ENCODE peak calls at places on chromosomes 3 and 15, in six cellular contexts. One of them, this sample, is unnamed. For H3K4me1, the result is how much of the 10 kb centered on the place peaks cover.

GRCh38 chr3:55571913-55572312 is 84.8 kb upstream of the WNT5A start:
- DNase-seq in heart left ventricle: peak
- DNase-seq in gastrocnemius medialis: peak
- DNase-seq in right lobe of liver: no peak
- DNase-seq in sigmoid colon: peak
- DNase-seq in Peyer's patch: no peak
- DNase-seq in this sample: peak

GRCh38 chr3:61829301-61830110 is 268.1 kb downstream of the PTPRG start:
- DNase-seq in heart left ventricle: no peak
- DNase-seq in gastrocnemius medialis: no peak
- DNase-seq in right lobe of liver: no peak
- DNase-seq in sigmoid colon: no peak
- DNase-seq in Peyer's patch: no peak
- DNase-seq in this sample: no peak

GRCh38 chr15:90584841-90585240 is 55.1 kb downstream of the CRTC3 start:
- DNase-seq in heart left ventricle: no peak
- DNase-seq in gastrocnemius medialis: no peak
- DNase-seq in right lobe of liver: no peak
- DNase-seq in sigmoid colon: no peak
- DNase-seq in Peyer's patch: no peak
- DNase-seq in this sample: no peak

GRCh38 chr3:126102530-126102951 is 18.6 kb upstream of the SLC41A3 start:
- DNase-seq in heart left ventricle: no peak
- DNase-seq in gastrocnemius medialis: peak
- DNase-seq in right lobe of liver: no peak
- DNase-seq in sigmoid colon: peak
- DNase-seq in Peyer's patch: no peak
- DNase-seq in this sample: no peak

GRCh38 chr15:90866161-90866715 is 2.1 kb upstream of the FURIN start:
- DNase-seq in heart left ventricle: no peak
- DNase-seq in gastrocnemius medialis: no peak
- DNase-seq in right lobe of liver: no peak
- DNase-seq in sigmoid colon: no peak
- DNase-seq in Peyer's patch: no peak
- DNase-seq in this sample: peak

GRCh38 chr3:70982700-70983140 is 600.8 kb downstream of the FOXP1 start:
- DNase-seq in heart left ventricle: peak
- DNase-seq in gastrocnemius medialis: peak
- DNase-seq in right lobe of liver: no peak
- DNase-seq in sigmoid colon: peak
- DNase-seq in Peyer's patch: no peak
- DNase-seq in this sample: peak

GRCh38 chr3:24480497-24480896 is 14.2 kb downstream of the THRB start:
- DNase-seq in heart left ventricle: no peak
- DNase-seq in gastrocnemius medialis: no peak
- DNase-seq in right lobe of liver: no peak
- DNase-seq in sigmoid colon: no peak
- DNase-seq in Peyer's patch: no peak
- DNase-seq in this sample: no peak

GRCh38 chr3:172516318-172517214 is 6.7 kb downstream of the TNFSF10 start:
- DNase-seq in heart left ventricle: peak
- DNase-seq in gastrocnemius medialis: peak
- DNase-seq in right lobe of liver: peak
- DNase-seq in sigmoid colon: peak
- DNase-seq in Peyer's patch: peak
- DNase-seq in this sample: peak

GRCh38 chr3:42961633-42962032 is 17.5 kb upstream of the GASK1A start:
- DNase-seq in heart left ventricle: peak
- DNase-seq in gastrocnemius medialis: no peak
- DNase-seq in right lobe of liver: no peak
- DNase-seq in sigmoid colon: no peak
- DNase-seq in Peyer's patch: no peak
- DNase-seq in this sample: peak

GRCh38 chr15:32033186-32033890 is 3.0 kb downstream of the CHRNA7 start:
- DNase-seq in heart left ventricle: no peak
- DNase-seq in gastrocnemius medialis: no peak
- DNase-seq in right lobe of liver: no peak
- DNase-seq in sigmoid colon: no peak
- DNase-seq in Peyer's patch: no peak
- DNase-seq in this sample: no peak

GRCh38 chr3:25099662-25100061 is 328.4 kb upstream of the RARB start:
- DNase-seq in heart left ventricle: peak
- DNase-seq in gastrocnemius medialis: no peak
- DNase-seq in right lobe of liver: no peak
- DNase-seq in sigmoid colon: no peak
- DNase-seq in Peyer's patch: no peak
- DNase-seq in this sample: no peak

GRCh38 chr3:187212705-187213104 is 15.4 kb downstream of the RTP1 start:
- DNase-seq in heart left ventricle: no peak
- DNase-seq in gastrocnemius medialis: no peak
- DNase-seq in right lobe of liver: no peak
- DNase-seq in sigmoid colon: no peak
- DNase-seq in Peyer's patch: no peak
- DNase-seq in this sample: no peak

GRCh38 chr3:170414202-170414663 is 4.4 kb upstream of the CLDN11 start:
- DNase-seq in heart left ventricle: peak
- DNase-seq in gastrocnemius medialis: no peak
- DNase-seq in right lobe of liver: no peak
- DNase-seq in sigmoid colon: no peak
- DNase-seq in Peyer's patch: no peak
- DNase-seq in this sample: peak

GRCh38 chr15:58447244-58448010 is 15.6 kb downstream of the LIPC start:
- DNase-seq in heart left ventricle: no peak
- DNase-seq in gastrocnemius medialis: no peak
- DNase-seq in right lobe of liver: no peak
- DNase-seq in sigmoid colon: no peak
- DNase-seq in Peyer's patch: no peak
- DNase-seq in this sample: no peak

GRCh38 chr15:91478717-91479191 is 374.8 kb upstream of the SLCO3A1 start:
- DNase-seq in heart left ventricle: no peak
- DNase-seq in gastrocnemius medialis: no peak
- DNase-seq in right lobe of liver: no peak
- DNase-seq in sigmoid colon: no peak
- DNase-seq in Peyer's patch: no peak
- DNase-seq in this sample: no peak

GRCh38 chr15:34039180-34039486 is at the start of gene AVEN:
- DNase-seq in heart left ventricle: no peak
- DNase-seq in gastrocnemius medialis: no peak
- DNase-seq in right lobe of liver: no peak
- DNase-seq in sigmoid colon: no peak
- DNase-seq in Peyer's patch: no peak
- DNase-seq in this sample: no peak

GRCh38 chr15:32721594-32721993 is 3.8 kb downstream of the GREM1 start:
- DNase-seq in heart left ventricle: no peak
- DNase-seq in gastrocnemius medialis: no peak
- DNase-seq in right lobe of liver: no peak
- DNase-seq in sigmoid colon: no peak
- DNase-seq in Peyer's patch: no peak
- DNase-seq in this sample: no peak

GRCh38 chr15:62617741-62618140 is 424.8 kb upstream of the TPM1 start:
- DNase-seq in heart left ventricle: no peak
- DNase-seq in gastrocnemius medialis: no peak
- DNase-seq in right lobe of liver: no peak
- DNase-seq in sigmoid colon: no peak
- DNase-seq in Peyer's patch: no peak
- DNase-seq in this sample: no peak

GRCh38 chr3:182349051-182349450 is 444.3 kb upstream of the ATP11B start:
- DNase-seq in heart left ventricle: no peak
- DNase-seq in gastrocnemius medialis: no peak
- DNase-seq in right lobe of liver: no peak
- DNase-seq in sigmoid colon: no peak
- DNase-seq in Peyer's patch: no peak
- DNase-seq in this sample: no peak

GRCh38 chr3:64440498-64440897 is 215.2 kb upstream of the PRICKLE2 start:
- DNase-seq in heart left ventricle: no peak
- DNase-seq in gastrocnemius medialis: no peak
- DNase-seq in right lobe of liver: no peak
- DNase-seq in sigmoid colon: no peak
- DNase-seq in Peyer's patch: no peak
- DNase-seq in this sample: peak

GRCh38 chr15:57098896-57099295 is 180.5 kb downstream of the TCF12 start:
- DNase-seq in heart left ventricle: no peak
- DNase-seq in gastrocnemius medialis: no peak
- DNase-seq in right lobe of liver: no peak
- DNase-seq in sigmoid colon: no peak
- DNase-seq in Peyer's patch: no peak
- DNase-seq in this sample: no peak

GRCh38 chr3:123807820-123808219 is 76.3 kb downstream of the MYLK start:
- DNase-seq in heart left ventricle: no peak
- DNase-seq in gastrocnemius medialis: no peak
- DNase-seq in right lobe of liver: peak
- DNase-seq in sigmoid colon: no peak
- DNase-seq in Peyer's patch: peak
- DNase-seq in this sample: peak

GRCh38 chr3:128462341-128462910 is 4.3 kb downstream of the DNAJB8 start:
- DNase-seq in heart left ventricle: no peak
- DNase-seq in gastrocnemius medialis: no peak
- DNase-seq in right lobe of liver: no peak
- DNase-seq in sigmoid colon: no peak
- DNase-seq in Peyer's patch: no peak
- DNase-seq in this sample: no peak

GRCh38 chr3:125067225-125067624 is 11.4 kb upstream of the HEG1 start:
- DNase-seq in heart left ventricle: no peak
- DNase-seq in gastrocnemius medialis: no peak
- DNase-seq in right lobe of liver: no peak
- DNase-seq in sigmoid colon: no peak
- DNase-seq in Peyer's patch: no peak
- DNase-seq in this sample: no peak

GRCh38 chr3:108234387-108234957 is 12.2 kb upstream of the IFT57 start:
- DNase-seq in heart left ventricle: no peak
- DNase-seq in gastrocnemius medialis: no peak
- DNase-seq in right lobe of liver: no peak
- DNase-seq in sigmoid colon: no peak
- DNase-seq in Peyer's patch: no peak
- DNase-seq in this sample: no peak

DNA sequence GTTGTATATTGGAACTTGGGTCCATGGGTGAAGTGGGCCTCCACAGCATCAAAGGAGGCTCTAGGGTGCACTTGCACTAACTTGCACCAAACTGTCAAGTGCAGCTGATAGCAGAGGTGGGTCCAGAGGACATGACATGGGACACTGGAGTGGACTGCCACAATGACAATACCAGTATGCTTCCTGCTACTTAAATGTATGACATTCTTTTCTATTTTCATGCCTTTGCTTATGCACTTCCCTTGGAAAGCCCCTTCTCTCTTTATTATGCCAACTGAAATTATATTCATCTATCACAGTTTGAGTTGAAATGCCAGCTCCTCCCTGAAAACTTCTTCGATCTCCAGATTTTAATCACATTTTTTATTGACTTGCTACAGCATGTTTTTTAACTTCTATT is 101.8 kb downstream of the CFAP20DC start:
- DNase-seq in heart left ventricle: no peak
- DNase-seq in gastrocnemius medialis: no peak
- DNase-seq in right lobe of liver: no peak
- DNase-seq in sigmoid colon: no peak
- DNase-seq in Peyer's patch: no peak
- DNase-seq in this sample: no peak
- TF ChIP-seq POLR2A in heart left ventricle: no peak
- TF ChIP-seq POLR2A in gastrocnemius medialis: no peak
- TF ChIP-seq POLR2A in right lobe of liver: no peak
- TF ChIP-seq POLR2A in sigmoid colon: no peak
- TF ChIP-seq POLR2A in Peyer's patch: no peak
- TF ChIP-seq POLR2A in this sample: no peak

DNA sequence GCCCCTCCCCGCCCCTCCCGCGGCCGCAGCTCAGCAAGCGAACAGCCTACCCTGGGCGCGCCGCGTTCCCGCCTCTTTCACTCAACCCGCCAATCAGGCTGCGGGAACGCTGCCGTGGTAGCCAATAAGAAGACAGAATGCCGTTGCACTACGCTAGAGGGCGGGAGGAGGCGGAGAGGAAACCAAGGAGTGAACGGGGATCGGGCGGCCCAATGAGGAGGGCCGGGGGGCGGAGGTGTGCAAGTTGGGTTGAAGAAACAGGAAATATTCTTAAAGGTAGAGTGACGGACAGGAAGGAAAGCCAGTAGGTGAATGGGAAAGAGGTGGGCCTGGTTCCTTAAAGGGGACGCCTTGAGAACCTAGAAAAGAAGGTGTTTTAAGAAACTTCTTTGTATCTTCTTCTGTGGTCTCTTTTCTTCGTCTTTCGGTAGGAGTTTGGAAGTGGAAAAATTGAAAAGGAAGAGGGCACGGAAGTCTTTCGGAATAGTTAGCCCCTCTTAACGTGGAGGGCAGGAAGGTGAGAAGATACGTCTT is 283 bp upstream of the USF3 start:
- DNase-seq in heart left ventricle: peak
- DNase-seq in gastrocnemius medialis: peak
- DNase-seq in right lobe of liver: peak
- DNase-seq in sigmoid colon: peak
- DNase-seq in Peyer's patch: peak
- DNase-seq in this sample: peak
- H3K4me3 ChIP-seq in heart left ventricle: peak
- H3K4me3 ChIP-seq in gastrocnemius medialis: peak
- H3K4me3 ChIP-seq in right lobe of liver: peak
- H3K4me3 ChIP-seq in sigmoid colon: peak
- H3K4me3 ChIP-seq in Peyer's patch: peak
- H3K4me3 ChIP-seq in this sample: peak

DNA sequence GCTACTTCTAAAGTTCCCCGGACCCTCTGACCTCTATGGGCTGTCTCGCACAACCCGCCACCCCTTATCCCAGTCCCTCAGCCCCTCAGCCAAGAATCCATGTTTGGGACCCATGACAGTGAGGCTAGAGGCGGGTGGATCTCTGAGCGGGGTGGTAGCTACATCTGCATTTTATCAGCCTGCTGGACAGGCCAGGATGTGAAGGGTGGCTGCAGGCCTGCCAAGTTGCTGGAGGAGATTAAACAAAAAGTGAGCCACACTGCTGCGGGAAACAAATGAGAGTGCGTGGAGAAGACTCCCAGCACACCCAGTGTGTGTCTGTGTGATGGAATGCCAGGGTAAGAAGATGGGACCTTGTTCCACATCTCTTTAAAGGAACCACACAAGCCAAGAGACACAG is 51.1 kb upstream of the SPATA12 start:
- DNase-seq in heart left ventricle: no peak
- DNase-seq in gastrocnemius medialis: no peak
- DNase-seq in right lobe of liver: no peak
- DNase-seq in sigmoid colon: peak
- DNase-seq in Peyer's patch: no peak
- DNase-seq in this sample: no peak
- H3K4me1 ChIP-seq in heart left ventricle: under half
- H3K4me1 ChIP-seq in gastrocnemius medialis: under half
- H3K4me1 ChIP-seq in right lobe of liver: under half
- H3K4me1 ChIP-seq in sigmoid colon: half or more
- H3K4me1 ChIP-seq in Peyer's patch: under half
- H3K4me1 ChIP-seq in this sample: under half

GRCh38 chr3:194003128-194004057 is 132.6 kb upstream of the HES1 start:
- DNase-seq in heart left ventricle: peak
- DNase-seq in gastrocnemius medialis: peak
- DNase-seq in right lobe of liver: peak
- DNase-seq in sigmoid colon: peak
- DNase-seq in Peyer's patch: peak
- DNase-seq in this sample: peak
- TF ChIP-seq POLR2A in heart left ventricle: no peak
- TF ChIP-seq POLR2A in gastrocnemius medialis: peak
- TF ChIP-seq POLR2A in right lobe of liver: peak
- TF ChIP-seq POLR2A in sigmoid colon: no peak
- TF ChIP-seq POLR2A in Peyer's patch: peak
- TF ChIP-seq POLR2A in this sample: peak

This sample was measured in body of pancreas.